ENCODE peak calls at places on chromosomes 5 and 9, in ten cellular contexts. Q is activated CD4-positive, alpha-beta T cell treated with anti-CD3 and anti-CD28 coated beads, Interleukin-2, amount 50 U/mL, for 48 hours; Z is HS-5; J is NCI-H774; F is NCI-H460; O is uterus; H is foreskin fibroblast; S is activated T-cell treated with anti-CD3 and anti-CD28 coated beads for 24 hours; G is body of pancreas; K is Jurkat, Clone E6-1. Y is an unnamed sample.

GRCh38 chr9:123395276-123396006 is 39.4 kb downstream of the CRB2 start:
- DNase-seq in J (peak), G (no peak), F (no peak), Z (no peak), H (no peak), K (no peak), O (no peak), S (no peak), Q (no peak), Y (no peak)

GRCh38 chr9:88387733-88388202 is 476 bp upstream of the SPIN1 start:
- DNase-seq in H (peak), F (peak), S (peak), K (no peak), O (peak), Q (peak), J (peak), G (peak), Z (no peak), Y (no peak)

GRCh38 chr9:101220341-101220740 is 164.5 kb downstream of the BAAT start:
- DNase-seq in G (no peak), Q (no peak), F (no peak), H (no peak), K (no peak), O (no peak), S (no peak), J (no peak), Z (no peak), Y (no peak)

GRCh38 chr5:74576941-74577456 is 63.5 kb downstream of the ENC1 start:
- DNase-seq in H (peak), F (no peak), K (peak), O (no peak), G (no peak), J (no peak), Q (no peak), Z (no peak), S (no peak), Y (no peak)

GRCh38 chr9:2621678-2622360 is at the start of gene VLDLR:
- DNase-seq in F (no peak), Z (no peak), J (peak), G (peak), Q (peak), H (peak), O (peak), S (no peak), K (peak), Y (peak)

GRCh38 chr5:127840809-127841208 is 137.6 kb downstream of the CCDC192 start:
- DNase-seq in Z (no peak), H (no peak), Q (no peak), O (no peak), F (no peak), K (no peak), J (no peak), S (no peak), G (no peak), Y (no peak)

GRCh38 chr9:137307255-137308101 is 5.4 kb upstream of the NRARP start:
- DNase-seq in Q (no peak), K (no peak), H (no peak), G (peak), F (no peak), S (no peak), J (no peak), Z (no peak), O (no peak), Y (peak)

GRCh38 chr5:139385061-139385889 is 2.2 kb upstream of the SLC23A1 start:
- DNase-seq in J (peak), Q (no peak), S (no peak), G (no peak), Z (no peak), F (no peak), H (peak), O (no peak), K (no peak), Y (no peak)

GRCh38 chr9:90787771-90788460 is 13.7 kb upstream of the SYK start:
- DNase-seq in H (no peak), S (no peak), O (no peak), J (no peak), Q (no peak), K (no peak), G (no peak), Z (no peak), F (no peak), Y (no peak)

GRCh38 chr5:149902177-149902576 is 42.4 kb downstream of the PDE6A start:
- DNase-seq in S (no peak), F (no peak), J (no peak), G (no peak), Z (no peak), H (no peak), O (no peak), K (no peak), Q (no peak), Y (no peak)

GRCh38 chr9:91162784-91163440 is 198.8 kb downstream of the AUH start:
- DNase-seq in Q (peak), F (no peak), O (no peak), G (no peak), S (no peak), Z (no peak), H (no peak), K (peak), J (no peak), Y (no peak)

GRCh38 chr5:11793396-11793795 is 110.8 kb downstream of the CTNND2 start:
- DNase-seq in K (no peak), O (no peak), G (no peak), J (no peak), F (no peak), S (no peak), Q (no peak), H (no peak), Z (no peak), Y (no peak)

GRCh38 chr5:154610321-154611154 is 132.5 kb upstream of the HAND1 start:
- DNase-seq in K (peak), H (peak), Q (peak), G (peak), F (peak), O (peak), J (peak), Z (no peak), S (peak), Y (peak)

GRCh38 chr9:111599948-111600343 is 499 bp upstream of the PTGR1 start:
- DNase-seq in O (no peak), K (no peak), Q (no peak), F (no peak), H (no peak), Z (no peak), J (no peak), G (peak), S (no peak), Y (no peak)

GRCh38 chr9:95874989-95875304 is 544 bp upstream of the ERCC6L2 start:
- DNase-seq in F (peak), K (no peak), J (no peak), S (peak), H (peak), G (peak), Q (peak), Z (no peak), O (peak), Y (peak)

GRCh38 chr5:127101533-127101932 is 28.2 kb upstream of the C5orf63 start:
- DNase-seq in G (no peak), Q (no peak), Z (no peak), H (no peak), O (no peak), J (no peak), F (no peak), K (no peak), S (no peak), Y (no peak)

GRCh38 chr9:121269030-121269887 is 1.3 kb downstream of the GSN start:
- DNase-seq in F (no peak), Q (no peak), G (peak), K (no peak), Z (no peak), J (no peak), S (no peak), O (peak), H (peak), Y (no peak)

GRCh38 chr5:38016835-38017234 is 177.0 kb upstream of the GDNF start:
- DNase-seq in K (no peak), S (no peak), Z (no peak), J (no peak), F (no peak), H (no peak), O (no peak), G (no peak), Q (no peak), Y (no peak)

Y was measured in ecto neural progenitor cell.